ENCODE peak calls at places on chromosomes 12 and 14, in nine cellular contexts. One of them, this sample, is unnamed.

GRCh38 chr14:72781476-72782181 is 112.3 kb downstream of the DPF3 start:
- DNase-seq in heart right ventricle: no peak
- DNase-seq in stimulated activated naive CD8-positive, alpha-beta T cell treated with anti-CD3 and anti-CD28 coated beads, Interleukin-15, amount 100 ng/mL, for 72 hours: no peak
- DNase-seq in nephron progenitor cell: no peak
- DNase-seq in Caki2: peak
- DNase-seq in lower leg skin: peak
- DNase-seq in D341Med: peak
- DNase-seq in SJCRH30: no peak
- DNase-seq in activated CD8-positive, alpha-beta memory T cell treated with anti-CD3 and anti-CD28 coated beads for 4 hours: no peak
- DNase-seq in this sample: peak

GRCh38 chr12:77772606-77773298 is 57.9 kb upstream of the NAV3 start:
- DNase-seq in heart right ventricle: no peak
- DNase-seq in stimulated activated naive CD8-positive, alpha-beta T cell treated with anti-CD3 and anti-CD28 coated beads, Interleukin-15, amount 100 ng/mL, for 72 hours: no peak
- DNase-seq in nephron progenitor cell: no peak
- DNase-seq in Caki2: no peak
- DNase-seq in lower leg skin: no peak
- DNase-seq in D341Med: no peak
- DNase-seq in SJCRH30: peak
- DNase-seq in activated CD8-positive, alpha-beta memory T cell treated with anti-CD3 and anti-CD28 coated beads for 4 hours: no peak
- DNase-seq in this sample: no peak

GRCh38 chr14:94036328-94037167 is 10.4 kb downstream of the OTUB2 start:
- DNase-seq in heart right ventricle: peak
- DNase-seq in stimulated activated naive CD8-positive, alpha-beta T cell treated with anti-CD3 and anti-CD28 coated beads, Interleukin-15, amount 100 ng/mL, for 72 hours: peak
- DNase-seq in nephron progenitor cell: peak
- DNase-seq in Caki2: peak
- DNase-seq in lower leg skin: peak
- DNase-seq in D341Med: peak
- DNase-seq in SJCRH30: peak
- DNase-seq in activated CD8-positive, alpha-beta memory T cell treated with anti-CD3 and anti-CD28 coated beads for 4 hours: peak
- DNase-seq in this sample: no peak

GRCh38 chr12:80593766-80594165 is 113.7 kb upstream of the MYF6 start:
- DNase-seq in heart right ventricle: no peak
- DNase-seq in stimulated activated naive CD8-positive, alpha-beta T cell treated with anti-CD3 and anti-CD28 coated beads, Interleukin-15, amount 100 ng/mL, for 72 hours: no peak
- DNase-seq in nephron progenitor cell: no peak
- DNase-seq in Caki2: no peak
- DNase-seq in lower leg skin: no peak
- DNase-seq in D341Med: no peak
- DNase-seq in SJCRH30: peak
- DNase-seq in activated CD8-positive, alpha-beta memory T cell treated with anti-CD3 and anti-CD28 coated beads for 4 hours: no peak
- DNase-seq in this sample: no peak

GRCh38 chr14:102086346-102086971 is 385 bp downstream of the HSP90AA1 start:
- DNase-seq in heart right ventricle: peak
- DNase-seq in stimulated activated naive CD8-positive, alpha-beta T cell treated with anti-CD3 and anti-CD28 coated beads, Interleukin-15, amount 100 ng/mL, for 72 hours: peak
- DNase-seq in nephron progenitor cell: no peak
- DNase-seq in Caki2: no peak
- DNase-seq in lower leg skin: peak
- DNase-seq in D341Med: peak
- DNase-seq in SJCRH30: peak
- DNase-seq in activated CD8-positive, alpha-beta memory T cell treated with anti-CD3 and anti-CD28 coated beads for 4 hours: peak
- DNase-seq in this sample: peak

GRCh38 chr12:17286874-17287273 is 680.9 kb upstream of the LMO3 start:
- DNase-seq in heart right ventricle: no peak
- DNase-seq in stimulated activated naive CD8-positive, alpha-beta T cell treated with anti-CD3 and anti-CD28 coated beads, Interleukin-15, amount 100 ng/mL, for 72 hours: no peak
- DNase-seq in nephron progenitor cell: no peak
- DNase-seq in Caki2: no peak
- DNase-seq in lower leg skin: no peak
- DNase-seq in D341Med: no peak
- DNase-seq in SJCRH30: no peak
- DNase-seq in activated CD8-positive, alpha-beta memory T cell treated with anti-CD3 and anti-CD28 coated beads for 4 hours: no peak
- DNase-seq in this sample: no peak

GRCh38 chr14:102778616-102779351 is 1.5 kb downstream of the TRAF3 start:
- DNase-seq in heart right ventricle: no peak
- DNase-seq in stimulated activated naive CD8-positive, alpha-beta T cell treated with anti-CD3 and anti-CD28 coated beads, Interleukin-15, amount 100 ng/mL, for 72 hours: no peak
- DNase-seq in nephron progenitor cell: no peak
- DNase-seq in Caki2: no peak
- DNase-seq in lower leg skin: no peak
- DNase-seq in D341Med: no peak
- DNase-seq in SJCRH30: no peak
- DNase-seq in activated CD8-positive, alpha-beta memory T cell treated with anti-CD3 and anti-CD28 coated beads for 4 hours: no peak
- DNase-seq in this sample: no peak

GRCh38 chr12:100995201-100995600 is 200.6 kb downstream of the ANO4 start:
- DNase-seq in heart right ventricle: no peak
- DNase-seq in stimulated activated naive CD8-positive, alpha-beta T cell treated with anti-CD3 and anti-CD28 coated beads, Interleukin-15, amount 100 ng/mL, for 72 hours: no peak
- DNase-seq in nephron progenitor cell: no peak
- DNase-seq in Caki2: no peak
- DNase-seq in lower leg skin: no peak
- DNase-seq in D341Med: no peak
- DNase-seq in SJCRH30: no peak
- DNase-seq in activated CD8-positive, alpha-beta memory T cell treated with anti-CD3 and anti-CD28 coated beads for 4 hours: no peak
- DNase-seq in this sample: peak

GRCh38 chr14:39812532-39813320 is 380.5 kb upstream of the FBXO33 start:
- DNase-seq in heart right ventricle: no peak
- DNase-seq in stimulated activated naive CD8-positive, alpha-beta T cell treated with anti-CD3 and anti-CD28 coated beads, Interleukin-15, amount 100 ng/mL, for 72 hours: no peak
- DNase-seq in nephron progenitor cell: no peak
- DNase-seq in Caki2: no peak
- DNase-seq in lower leg skin: no peak
- DNase-seq in D341Med: no peak
- DNase-seq in SJCRH30: no peak
- DNase-seq in activated CD8-positive, alpha-beta memory T cell treated with anti-CD3 and anti-CD28 coated beads for 4 hours: no peak
- DNase-seq in this sample: no peak

GRCh38 chr14:52895000-52895399 is 55.9 kb downstream of the FERMT2 start:
- DNase-seq in heart right ventricle: no peak
- DNase-seq in stimulated activated naive CD8-positive, alpha-beta T cell treated with anti-CD3 and anti-CD28 coated beads, Interleukin-15, amount 100 ng/mL, for 72 hours: no peak
- DNase-seq in nephron progenitor cell: no peak
- DNase-seq in Caki2: no peak
- DNase-seq in lower leg skin: no peak
- DNase-seq in D341Med: no peak
- DNase-seq in SJCRH30: no peak
- DNase-seq in activated CD8-positive, alpha-beta memory T cell treated with anti-CD3 and anti-CD28 coated beads for 4 hours: no peak
- DNase-seq in this sample: peak

GRCh38 chr12:109458771-109459208 is 18.3 kb downstream of the KCTD10 start:
- DNase-seq in heart right ventricle: no peak
- DNase-seq in stimulated activated naive CD8-positive, alpha-beta T cell treated with anti-CD3 and anti-CD28 coated beads, Interleukin-15, amount 100 ng/mL, for 72 hours: no peak
- DNase-seq in nephron progenitor cell: no peak
- DNase-seq in Caki2: no peak
- DNase-seq in lower leg skin: no peak
- DNase-seq in D341Med: no peak
- DNase-seq in SJCRH30: no peak
- DNase-seq in activated CD8-positive, alpha-beta memory T cell treated with anti-CD3 and anti-CD28 coated beads for 4 hours: no peak
- DNase-seq in this sample: no peak

GRCh38 chr12:62654558-62655241 is 188.1 kb downstream of the MON2 start:
- DNase-seq in heart right ventricle: no peak
- DNase-seq in stimulated activated naive CD8-positive, alpha-beta T cell treated with anti-CD3 and anti-CD28 coated beads, Interleukin-15, amount 100 ng/mL, for 72 hours: no peak
- DNase-seq in nephron progenitor cell: no peak
- DNase-seq in Caki2: no peak
- DNase-seq in lower leg skin: peak
- DNase-seq in D341Med: no peak
- DNase-seq in SJCRH30: no peak
- DNase-seq in activated CD8-positive, alpha-beta memory T cell treated with anti-CD3 and anti-CD28 coated beads for 4 hours: no peak
- DNase-seq in this sample: no peak

GRCh38 chr14:52536269-52536668 is 16.0 kb downstream of the TXNDC16 start:
- DNase-seq in heart right ventricle: no peak
- DNase-seq in stimulated activated naive CD8-positive, alpha-beta T cell treated with anti-CD3 and anti-CD28 coated beads, Interleukin-15, amount 100 ng/mL, for 72 hours: no peak
- DNase-seq in nephron progenitor cell: no peak
- DNase-seq in Caki2: no peak
- DNase-seq in lower leg skin: no peak
- DNase-seq in D341Med: no peak
- DNase-seq in SJCRH30: no peak
- DNase-seq in activated CD8-positive, alpha-beta memory T cell treated with anti-CD3 and anti-CD28 coated beads for 4 hours: no peak
- DNase-seq in this sample: no peak

GRCh38 chr12:92739099-92739498 is 36.3 kb downstream of the PLEKHG7 start:
- DNase-seq in heart right ventricle: no peak
- DNase-seq in stimulated activated naive CD8-positive, alpha-beta T cell treated with anti-CD3 and anti-CD28 coated beads, Interleukin-15, amount 100 ng/mL, for 72 hours: no peak
- DNase-seq in nephron progenitor cell: no peak
- DNase-seq in Caki2: no peak
- DNase-seq in lower leg skin: no peak
- DNase-seq in D341Med: peak
- DNase-seq in SJCRH30: peak
- DNase-seq in activated CD8-positive, alpha-beta memory T cell treated with anti-CD3 and anti-CD28 coated beads for 4 hours: no peak
- DNase-seq in this sample: no peak

GRCh38 chr12:100474617-100475016 is 951 bp downstream of the NR1H4 start:
- DNase-seq in heart right ventricle: no peak
- DNase-seq in stimulated activated naive CD8-positive, alpha-beta T cell treated with anti-CD3 and anti-CD28 coated beads, Interleukin-15, amount 100 ng/mL, for 72 hours: no peak
- DNase-seq in nephron progenitor cell: no peak
- DNase-seq in Caki2: no peak
- DNase-seq in lower leg skin: no peak
- DNase-seq in D341Med: no peak
- DNase-seq in SJCRH30: no peak
- DNase-seq in activated CD8-positive, alpha-beta memory T cell treated with anti-CD3 and anti-CD28 coated beads for 4 hours: no peak
- DNase-seq in this sample: no peak

GRCh38 chr14:65336191-65336591 is 76.3 kb upstream of the FUT8 start:
- DNase-seq in heart right ventricle: no peak
- DNase-seq in stimulated activated naive CD8-positive, alpha-beta T cell treated with anti-CD3 and anti-CD28 coated beads, Interleukin-15, amount 100 ng/mL, for 72 hours: peak
- DNase-seq in nephron progenitor cell: no peak
- DNase-seq in Caki2: no peak
- DNase-seq in lower leg skin: no peak
- DNase-seq in D341Med: no peak
- DNase-seq in SJCRH30: no peak
- DNase-seq in activated CD8-positive, alpha-beta memory T cell treated with anti-CD3 and anti-CD28 coated beads for 4 hours: peak
- DNase-seq in this sample: no peak

GRCh38 chr14:105026789-105027563 is 6.1 kb upstream of the CDCA4 start:
- DNase-seq in heart right ventricle: no peak
- DNase-seq in stimulated activated naive CD8-positive, alpha-beta T cell treated with anti-CD3 and anti-CD28 coated beads, Interleukin-15, amount 100 ng/mL, for 72 hours: no peak
- DNase-seq in nephron progenitor cell: no peak
- DNase-seq in Caki2: peak
- DNase-seq in lower leg skin: no peak
- DNase-seq in D341Med: no peak
- DNase-seq in SJCRH30: no peak
- DNase-seq in activated CD8-positive, alpha-beta memory T cell treated with anti-CD3 and anti-CD28 coated beads for 4 hours: no peak
- DNase-seq in this sample: no peak

GRCh38 chr12:123965382-123965781 is 7.2 kb downstream of the CCDC92 start:
- DNase-seq in heart right ventricle: no peak
- DNase-seq in stimulated activated naive CD8-positive, alpha-beta T cell treated with anti-CD3 and anti-CD28 coated beads, Interleukin-15, amount 100 ng/mL, for 72 hours: no peak
- DNase-seq in nephron progenitor cell: no peak
- DNase-seq in Caki2: no peak
- DNase-seq in lower leg skin: no peak
- DNase-seq in D341Med: no peak
- DNase-seq in SJCRH30: no peak
- DNase-seq in activated CD8-positive, alpha-beta memory T cell treated with anti-CD3 and anti-CD28 coated beads for 4 hours: no peak
- DNase-seq in this sample: no peak

GRCh38 chr12:31591308-31591901 is 469 bp upstream of the DENND5B start:
- DNase-seq in heart right ventricle: peak
- DNase-seq in stimulated activated naive CD8-positive, alpha-beta T cell treated with anti-CD3 and anti-CD28 coated beads, Interleukin-15, amount 100 ng/mL, for 72 hours: no peak
- DNase-seq in nephron progenitor cell: peak
- DNase-seq in Caki2: peak
- DNase-seq in lower leg skin: no peak
- DNase-seq in D341Med: peak
- DNase-seq in SJCRH30: peak
- DNase-seq in activated CD8-positive, alpha-beta memory T cell treated with anti-CD3 and anti-CD28 coated beads for 4 hours: no peak
- DNase-seq in this sample: no peak

GRCh38 chr14:74324945-74325361 is 22.2 kb upstream of the ABCD4 start:
- DNase-seq in heart right ventricle: no peak
- DNase-seq in stimulated activated naive CD8-positive, alpha-beta T cell treated with anti-CD3 and anti-CD28 coated beads, Interleukin-15, amount 100 ng/mL, for 72 hours: no peak
- DNase-seq in nephron progenitor cell: no peak
- DNase-seq in Caki2: no peak
- DNase-seq in lower leg skin: no peak
- DNase-seq in D341Med: peak
- DNase-seq in SJCRH30: peak
- DNase-seq in activated CD8-positive, alpha-beta memory T cell treated with anti-CD3 and anti-CD28 coated beads for 4 hours: no peak
- DNase-seq in this sample: no peak

GRCh38 chr12:24360057-24360456 is 410.6 kb upstream of the SOX5 start:
- DNase-seq in heart right ventricle: no peak
- DNase-seq in stimulated activated naive CD8-positive, alpha-beta T cell treated with anti-CD3 and anti-CD28 coated beads, Interleukin-15, amount 100 ng/mL, for 72 hours: no peak
- DNase-seq in nephron progenitor cell: no peak
- DNase-seq in Caki2: no peak
- DNase-seq in lower leg skin: no peak
- DNase-seq in D341Med: no peak
- DNase-seq in SJCRH30: no peak
- DNase-seq in activated CD8-positive, alpha-beta memory T cell treated with anti-CD3 and anti-CD28 coated beads for 4 hours: no peak
- DNase-seq in this sample: no peak

GRCh38 chr12:107429006-107429698 is 256.4 kb upstream of the PWP1 start:
- DNase-seq in heart right ventricle: no peak
- DNase-seq in stimulated activated naive CD8-positive, alpha-beta T cell treated with anti-CD3 and anti-CD28 coated beads, Interleukin-15, amount 100 ng/mL, for 72 hours: no peak
- DNase-seq in nephron progenitor cell: no peak
- DNase-seq in Caki2: no peak
- DNase-seq in lower leg skin: no peak
- DNase-seq in D341Med: no peak
- DNase-seq in SJCRH30: no peak
- DNase-seq in activated CD8-positive, alpha-beta memory T cell treated with anti-CD3 and anti-CD28 coated beads for 4 hours: no peak
- DNase-seq in this sample: no peak

GRCh38 chr14:34721129-34721528 is 6.7 kb upstream of the CFL2 start:
- DNase-seq in heart right ventricle: no peak
- DNase-seq in stimulated activated naive CD8-positive, alpha-beta T cell treated with anti-CD3 and anti-CD28 coated beads, Interleukin-15, amount 100 ng/mL, for 72 hours: no peak
- DNase-seq in nephron progenitor cell: no peak
- DNase-seq in Caki2: no peak
- DNase-seq in lower leg skin: no peak
- DNase-seq in D341Med: no peak
- DNase-seq in SJCRH30: no peak
- DNase-seq in activated CD8-positive, alpha-beta memory T cell treated with anti-CD3 and anti-CD28 coated beads for 4 hours: no peak
- DNase-seq in this sample: no peak

GRCh38 chr12:55072093-55072492 is 52.3 kb downstream of the NEUROD4 start:
- DNase-seq in heart right ventricle: peak
- DNase-seq in stimulated activated naive CD8-positive, alpha-beta T cell treated with anti-CD3 and anti-CD28 coated beads, Interleukin-15, amount 100 ng/mL, for 72 hours: peak
- DNase-seq in nephron progenitor cell: peak
- DNase-seq in Caki2: no peak
- DNase-seq in lower leg skin: no peak
- DNase-seq in D341Med: peak
- DNase-seq in SJCRH30: peak
- DNase-seq in activated CD8-positive, alpha-beta memory T cell treated with anti-CD3 and anti-CD28 coated beads for 4 hours: peak
- DNase-seq in this sample: peak

GRCh38 chr12:111764120-111764821 is 2.5 kb upstream of the ALDH2 start:
- DNase-seq in heart right ventricle: no peak
- DNase-seq in stimulated activated naive CD8-positive, alpha-beta T cell treated with anti-CD3 and anti-CD28 coated beads, Interleukin-15, amount 100 ng/mL, for 72 hours: no peak
- DNase-seq in nephron progenitor cell: no peak
- DNase-seq in Caki2: no peak
- DNase-seq in lower leg skin: no peak
- DNase-seq in D341Med: no peak
- DNase-seq in SJCRH30: no peak
- DNase-seq in activated CD8-positive, alpha-beta memory T cell treated with anti-CD3 and anti-CD28 coated beads for 4 hours: no peak
- DNase-seq in this sample: peak

GRCh38 chr12:68521848-68522502 is 88.7 kb upstream of the RAP1B start:
- DNase-seq in heart right ventricle: no peak
- DNase-seq in stimulated activated naive CD8-positive, alpha-beta T cell treated with anti-CD3 and anti-CD28 coated beads, Interleukin-15, amount 100 ng/mL, for 72 hours: no peak
- DNase-seq in nephron progenitor cell: no peak
- DNase-seq in Caki2: no peak
- DNase-seq in lower leg skin: no peak
- DNase-seq in D341Med: no peak
- DNase-seq in SJCRH30: no peak
- DNase-seq in activated CD8-positive, alpha-beta memory T cell treated with anti-CD3 and anti-CD28 coated beads for 4 hours: no peak
- DNase-seq in this sample: no peak

GRCh38 chr14:101980700-101981099 is 16.3 kb downstream of the DYNC1H1 start:
- DNase-seq in heart right ventricle: peak
- DNase-seq in stimulated activated naive CD8-positive, alpha-beta T cell treated with anti-CD3 and anti-CD28 coated beads, Interleukin-15, amount 100 ng/mL, for 72 hours: no peak
- DNase-seq in nephron progenitor cell: no peak
- DNase-seq in Caki2: peak
- DNase-seq in lower leg skin: peak
- DNase-seq in D341Med: no peak
- DNase-seq in SJCRH30: no peak
- DNase-seq in activated CD8-positive, alpha-beta memory T cell treated with anti-CD3 and anti-CD28 coated beads for 4 hours: no peak
- DNase-seq in this sample: peak

GRCh38 chr12:48826209-48826855 is 8.0 kb downstream of the CACNB3 start:
- DNase-seq in heart right ventricle: no peak
- DNase-seq in stimulated activated naive CD8-positive, alpha-beta T cell treated with anti-CD3 and anti-CD28 coated beads, Interleukin-15, amount 100 ng/mL, for 72 hours: no peak
- DNase-seq in nephron progenitor cell: no peak
- DNase-seq in Caki2: no peak
- DNase-seq in lower leg skin: no peak
- DNase-seq in D341Med: no peak
- DNase-seq in SJCRH30: no peak
- DNase-seq in activated CD8-positive, alpha-beta memory T cell treated with anti-CD3 and anti-CD28 coated beads for 4 hours: no peak
- DNase-seq in this sample: no peak

GRCh38 chr14:56351861-56352260 is 227.7 kb upstream of the TMEM260 start:
- DNase-seq in heart right ventricle: no peak
- DNase-seq in stimulated activated naive CD8-positive, alpha-beta T cell treated with anti-CD3 and anti-CD28 coated beads, Interleukin-15, amount 100 ng/mL, for 72 hours: no peak
- DNase-seq in nephron progenitor cell: no peak
- DNase-seq in Caki2: no peak
- DNase-seq in lower leg skin: no peak
- DNase-seq in D341Med: no peak
- DNase-seq in SJCRH30: no peak
- DNase-seq in activated CD8-positive, alpha-beta memory T cell treated with anti-CD3 and anti-CD28 coated beads for 4 hours: no peak
- DNase-seq in this sample: no peak

GRCh38 chr12:65278576-65279386 is at the start of gene MSRB3:
- DNase-seq in heart right ventricle: peak
- DNase-seq in stimulated activated naive CD8-positive, alpha-beta T cell treated with anti-CD3 and anti-CD28 coated beads, Interleukin-15, amount 100 ng/mL, for 72 hours: peak
- DNase-seq in nephron progenitor cell: peak
- DNase-seq in Caki2: peak
- DNase-seq in lower leg skin: peak
- DNase-seq in D341Med: peak
- DNase-seq in SJCRH30: peak
- DNase-seq in activated CD8-positive, alpha-beta memory T cell treated with anti-CD3 and anti-CD28 coated beads for 4 hours: no peak
- DNase-seq in this sample: peak

GRCh38 chr12:11779286-11779685 is 129.8 kb downstream of the ETV6 start:
- DNase-seq in heart right ventricle: no peak
- DNase-seq in stimulated activated naive CD8-positive, alpha-beta T cell treated with anti-CD3 and anti-CD28 coated beads, Interleukin-15, amount 100 ng/mL, for 72 hours: no peak
- DNase-seq in nephron progenitor cell: no peak
- DNase-seq in Caki2: no peak
- DNase-seq in lower leg skin: no peak
- DNase-seq in D341Med: no peak
- DNase-seq in SJCRH30: no peak
- DNase-seq in activated CD8-positive, alpha-beta memory T cell treated with anti-CD3 and anti-CD28 coated beads for 4 hours: no peak
- DNase-seq in this sample: no peak

This sample was measured in GM06990.